ENCODE peak calls at places on chromosomes 11 and 22, in five cellular contexts. R, H, Y, T and F are unnamed samples.

GRCh38 chr22:45446216-45446615 is 32.7 kb downstream of the RIBC2 start:
- DNase-seq in R (no peak), H (no peak), Y (no peak), T (no peak), F (no peak)

GRCh38 chr11:126098204-126098769 is 35.6 kb upstream of the CDON start:
- DNase-seq in R (no peak), H (no peak), Y (no peak), T (no peak), F (no peak)

GRCh38 chr22:43236401-43237166 is 49.6 kb upstream of the TTLL12 start:
- DNase-seq in R (no peak), H (no peak), Y (no peak), T (no peak), F (no peak)

GRCh38 chr11:475941-476340 is 25.9 kb downstream of the PTDSS2 start:
- DNase-seq in R (no peak), H (no peak), Y (no peak), T (no peak), F (no peak)

GRCh38 chr11:74449369-74449931 is 17.9 kb downstream of the KCNE3 start:
- DNase-seq in R (peak; percentile 56), H (peak; percentile 57), Y (peak; percentile 52), T (peak; percentile 64), F (no peak)

GRCh38 chr11:126653040-126653439 is 297.6 kb downstream of the ST3GAL4 start:
- DNase-seq in R (no peak), H (no peak), Y (no peak), T (no peak), F (no peak)

GRCh38 chr11:122743949-122744876 is 88.7 kb downstream of the UBASH3B start:
- DNase-seq in R (no peak), H (no peak), Y (no peak), T (no peak), F (no peak)

GRCh38 chr11:86138958-86139357 is 70.1 kb upstream of the PICALM start:
- DNase-seq in R (no peak), H (no peak), Y (no peak), T (no peak), F (no peak)

GRCh38 chr11:116536416-116536815 is 236.4 kb downstream of the BUD13 start:
- DNase-seq in R (no peak), H (no peak), Y (no peak), T (no peak), F (no peak)

GRCh38 chr11:77287136-77287535 is 14.3 kb downstream of the GDPD4 start:
- DNase-seq in R (no peak), H (no peak), Y (no peak), T (no peak), F (no peak)

GRCh38 chr11:34366522-34366921 is 8.7 kb upstream of the ABTB2 start:
- DNase-seq in R (peak; percentile 48), H (peak; percentile 73), Y (peak; percentile 57), T (peak; percentile 29), F (no peak)

GRCh38 chr22:30947821-30948454 is 20.6 kb downstream of the MORC2 start:
- DNase-seq in R (no peak), H (peak; percentile 16), Y (peak; percentile 26), T (no peak), F (no peak)

GRCh38 chr11:68826726-68827125 is 15.0 kb downstream of the CPT1A start:
- DNase-seq in R (no peak), H (no peak), Y (no peak), T (no peak), F (no peak)

GRCh38 chr11:13970986-13971385 is 8.5 kb downstream of the SPON1 start:
- DNase-seq in R (no peak), H (peak; percentile 24), Y (peak; percentile 30), T (no peak), F (peak; percentile 53)

GRCh38 chr11:5007561-5007960 is 12.9 kb downstream of the OR51L1 start:
- DNase-seq in R (no peak), H (no peak), Y (no peak), T (peak; percentile 18), F (no peak)

GRCh38 chr11:102172127-102172848 is 62.0 kb downstream of the YAP1 start:
- DNase-seq in R (no peak), H (no peak), Y (no peak), T (no peak), F (no peak)

GRCh38 chr11:9568854-9569587 is 4.4 kb upstream of the WEE1 start:
- DNase-seq in R (no peak), H (peak; percentile 59), Y (peak; percentile 97), T (no peak), F (no peak)

GRCh38 chr11:114438303-114438702 is 964 bp upstream of the REXO2 start:
- DNase-seq in R (no peak), H (no peak), Y (no peak), T (no peak), F (no peak)
- TF ChIP-seq JUND in R (no peak), H (no peak), Y (no peak), T (no peak), F (peak; percentile 84)

GRCh38 chr11:128310676-128311445 is 276.5 kb downstream of the ETS1 start:
- DNase-seq in R (no peak), H (no peak), Y (no peak), T (no peak), F (no peak)
- TF ChIP-seq JUND in R (no peak), H (no peak), Y (no peak), T (no peak), F (no peak)

DNA sequence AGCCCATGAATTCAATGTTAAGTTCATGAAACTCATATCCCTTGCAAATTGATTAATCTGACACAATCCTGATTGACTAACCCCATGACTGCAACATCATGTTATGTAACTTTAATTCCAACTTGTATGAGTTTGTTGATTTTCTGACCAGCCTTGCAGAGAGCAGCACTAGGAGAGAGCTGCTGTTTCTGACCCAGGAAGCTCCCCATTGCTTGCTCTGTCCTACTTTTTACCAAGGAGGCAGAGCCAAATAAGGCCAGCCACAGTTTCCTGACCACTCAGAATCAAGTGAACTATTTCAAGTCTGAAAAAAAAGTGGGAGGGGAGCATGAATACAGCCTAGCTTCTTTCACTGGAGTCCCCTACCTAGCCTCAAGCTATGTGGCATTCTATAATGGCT is 13.2 kb downstream of the MPZL3 start:
- DNase-seq in R (no peak), H (no peak), Y (no peak), T (no peak), F (no peak)
- TF ChIP-seq JUND in R (no peak), H (no peak), Y (no peak), T (no peak), F (no peak)

GRCh38 chr11:40405614-40406013 is 1053.8 kb downstream of the LRRC4C start:
- DNase-seq in R (no peak), H (no peak), Y (no peak), T (no peak), F (no peak)

GRCh38 chr11:40401132-40401853 is 1058.2 kb downstream of the LRRC4C start:
- DNase-seq in R (no peak), H (no peak), Y (no peak), T (no peak), F (no peak)

GRCh38 chr11:40403321-40403720 is 1056.1 kb downstream of the LRRC4C start:
- DNase-seq in R (no peak), H (no peak), Y (no peak), T (no peak), F (no peak)
- TF ChIP-seq JUND in R (no peak), H (no peak), Y (no peak), T (no peak), F (no peak)

GRCh38 chr11:1761857-1762536 is 1.7 kb downstream of the CTSD start:
- DNase-seq in R (no peak), H (no peak), Y (no peak), T (no peak), F (no peak)
- TF ChIP-seq JUND in R (no peak), H (no peak), Y (no peak), T (no peak), F (no peak)

GRCh38 chr22:35552186-35552842 is 11.7 kb downstream of the RASD2 start:
- DNase-seq in R (peak; percentile 89), H (peak; percentile 42), Y (peak; percentile 23), T (peak; percentile 92), F (peak; percentile 94)
- TF ChIP-seq JUND in R (no peak), H (no peak), Y (no peak), T (no peak), F (no peak)

DNA sequence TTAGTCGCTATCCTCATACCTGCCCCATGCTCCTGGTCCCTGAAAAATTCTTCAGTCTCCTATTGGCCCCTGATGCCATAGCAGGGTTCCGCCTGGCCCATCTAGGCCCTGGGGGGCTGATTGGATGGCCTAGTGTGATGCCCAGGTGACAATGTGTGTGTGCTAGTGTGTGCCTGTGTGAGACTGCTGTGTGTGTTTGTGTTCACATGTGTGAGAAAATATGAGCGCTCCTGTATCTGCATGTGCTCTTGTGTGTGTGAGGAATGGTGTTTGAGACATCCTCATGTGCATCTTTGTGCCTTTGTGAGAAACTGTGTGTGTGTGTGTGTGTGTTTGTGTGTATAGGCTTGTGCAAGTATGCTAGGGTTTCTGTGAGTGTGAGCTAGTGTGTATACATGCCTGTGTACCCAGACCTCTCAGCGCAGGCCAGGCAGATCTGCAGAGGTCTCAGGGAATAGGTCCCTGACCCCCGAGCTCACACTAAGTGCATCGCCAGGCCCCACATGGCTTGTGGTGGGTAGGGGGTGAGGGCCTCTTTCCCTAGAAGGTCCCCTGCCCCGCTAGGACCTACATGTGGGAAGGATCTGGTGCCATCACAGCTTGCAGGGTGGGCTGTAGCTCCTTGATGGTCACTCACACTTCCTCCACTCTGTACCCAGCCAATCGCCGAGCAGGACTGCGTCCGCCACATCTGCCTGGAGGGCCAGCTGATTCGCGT is 64.6 kb downstream of the OTOG start:
- DNase-seq in R (no peak), H (no peak), Y (no peak), T (no peak), F (no peak)
- TF ChIP-seq JUND in R (no peak), H (no peak), Y (no peak), T (no peak), F (no peak)

GRCh38 chr11:73389902-73390301 is 13.7 kb downstream of the RELT start:
- DNase-seq in R (no peak), H (no peak), Y (no peak), T (no peak), F (no peak)

GRCh38 chr11:73389134-73389525 is 12.9 kb downstream of the RELT start:
- DNase-seq in R (no peak), H (no peak), Y (no peak), T (no peak), F (no peak)

GRCh38 chr11:73387594-73388021 is 11.4 kb downstream of the RELT start:
- DNase-seq in R (no peak), H (no peak), Y (no peak), T (no peak), F (no peak)

GRCh38 chr11:73386568-73386967 is 10.4 kb downstream of the RELT start:
- DNase-seq in R (no peak), H (no peak), Y (no peak), T (no peak), F (no peak)

GRCh38 chr11:73388241-73389133 is 12.3 kb downstream of the RELT start:
- DNase-seq in R (no peak), H (no peak), Y (no peak), T (no peak), F (no peak)
- TF ChIP-seq JUND in R (no peak), H (no peak), Y (no peak), T (no peak), F (no peak)